ENCODE peak calls at places on chromosome 7, in four cellular contexts. I, W, D and L are unnamed samples.

GRCh38 chr7:55325371-55325792 is 39.8 kb upstream of the LANCL2 start:
- DNase-seq in D (no peak), I (no peak), W (peak), L (peak)

GRCh38 chr7:41319601-41320000 is 383.3 kb downstream of the INHBA start:
- DNase-seq in I (no peak), D (no peak), W (no peak), L (no peak)

GRCh38 chr7:80346704-80347103 is 165.2 kb downstream of the GNAT3 start:
- DNase-seq in I (no peak), D (no peak), W (no peak), L (no peak)

GRCh38 chr7:7709263-7709662 is 9.1 kb downstream of the RPA3 start:
- DNase-seq in D (no peak), W (no peak), I (no peak), L (no peak)

GRCh38 chr7:29163854-29164253 is 17.5 kb upstream of the CPVL start:
- DNase-seq in W (no peak), I (no peak), D (no peak), L (no peak)

GRCh38 chr7:30395676-30396075 is 82.9 kb downstream of the NOD1 start:
- DNase-seq in D (no peak), W (no peak), I (no peak), L (no peak)

GRCh38 chr7:130458256-130458655 is 17.4 kb upstream of the CEP41 start:
- DNase-seq in I (no peak), W (no peak), D (no peak), L (no peak)

GRCh38 chr7:54888067-54888735 is 129.2 kb upstream of the SEC61G start:
- DNase-seq in W (no peak), D (no peak), I (no peak), L (peak)

GRCh38 chr7:129951076-129952011 is 1.4 kb downstream of the UBE2H start:
- DNase-seq in D (no peak), I (no peak), W (no peak), L (no peak)

GRCh38 chr7:80661729-80662128 is 23.3 kb downstream of the CD36 start:
- DNase-seq in W (no peak), D (no peak), I (no peak), L (no peak)

GRCh38 chr7:43470110-43470509 is 112.8 kb upstream of the STK17A start:
- DNase-seq in W (no peak), D (no peak), I (no peak), L (no peak)

GRCh38 chr7:107318523-107319160 is 149.8 kb downstream of the HBP1 start:
- DNase-seq in D (no peak), I (no peak), W (no peak), L (no peak)

GRCh38 chr7:107712906-107713305 is 31.0 kb upstream of the CBLL1 start:
- DNase-seq in I (no peak), D (no peak), W (no peak), L (no peak)

GRCh38 chr7:134422646-134423045 is 36.3 kb downstream of the AKR1B1 start:
- DNase-seq in W (no peak), I (peak), D (no peak), L (no peak)

GRCh38 chr7:139915301-139915863 is 86.3 kb downstream of the TBXAS1 start:
- DNase-seq in W (peak), I (no peak), D (peak), L (peak)

GRCh38 chr7:134834689-134835462 is 55.4 kb downstream of the CALD1 start:
- DNase-seq in I (no peak), W (no peak), D (no peak), L (no peak)

GRCh38 chr7:156780724-156781455 is 112.1 kb downstream of the LMBR1 start:
- DNase-seq in D (peak), W (no peak), I (no peak), L (no peak)

GRCh38 chr7:46145412-46145811 is 224.3 kb upstream of the IGFBP3 start:
- DNase-seq in I (peak), D (no peak), W (peak), L (peak)

GRCh38 chr7:47034180-47034579 is 547.7 kb downstream of the TNS3 start:
- DNase-seq in I (no peak), D (no peak), W (no peak), L (no peak)

GRCh38 chr7:39464350-39465054 is 101.7 kb upstream of the YAE1 start:
- DNase-seq in W (no peak), D (no peak), I (no peak), L (no peak)

GRCh38 chr7:28956608-28957063 is 1.5 kb downstream of the TRIL start:
- DNase-seq in I (peak), D (no peak), W (no peak), L (peak)

GRCh38 chr7:47622946-47623640 is 41.2 kb upstream of the TNS3 start:
- DNase-seq in I (no peak), W (peak), D (no peak), L (peak)

GRCh38 chr7:17060051-17060450 is 178.3 kb upstream of the AGR3 start:
- DNase-seq in D (no peak), W (no peak), I (no peak), L (no peak)

GRCh38 chr7:132276986-132277716 is 299.1 kb downstream of the PLXNA4 start:
- DNase-seq in W (no peak), D (no peak), I (peak), L (peak)

GRCh38 chr7:91228927-91229326 is 35.3 kb upstream of the FZD1 start:
- DNase-seq in I (no peak), W (no peak), D (no peak), L (no peak)

GRCh38 chr7:195830-196128 is 3.4 kb downstream of the FAM20C start:
- DNase-seq in D (no peak), W (no peak), I (no peak), L (no peak)
- H3K4me3 ChIP-seq in D (no peak), W (peak), I (no peak), L (no peak)

GRCh38 chr7:6382797-6383196 is 65.0 kb downstream of the DAGLB start:
- DNase-seq in W (no peak), I (no peak), D (no peak), L (no peak)

GRCh38 chr7:6386779-6387178 is 61.0 kb downstream of the DAGLB start:
- DNase-seq in W (no peak), I (no peak), D (no peak), L (no peak)

GRCh38 chr7:6385909-6386560 is 61.7 kb downstream of the DAGLB start:
- DNase-seq in I (no peak), W (no peak), D (no peak), L (no peak)

GRCh38 chr7:6384327-6384726 is 63.4 kb downstream of the DAGLB start:
- DNase-seq in W (no peak), I (no peak), D (no peak), L (no peak)

DNA sequence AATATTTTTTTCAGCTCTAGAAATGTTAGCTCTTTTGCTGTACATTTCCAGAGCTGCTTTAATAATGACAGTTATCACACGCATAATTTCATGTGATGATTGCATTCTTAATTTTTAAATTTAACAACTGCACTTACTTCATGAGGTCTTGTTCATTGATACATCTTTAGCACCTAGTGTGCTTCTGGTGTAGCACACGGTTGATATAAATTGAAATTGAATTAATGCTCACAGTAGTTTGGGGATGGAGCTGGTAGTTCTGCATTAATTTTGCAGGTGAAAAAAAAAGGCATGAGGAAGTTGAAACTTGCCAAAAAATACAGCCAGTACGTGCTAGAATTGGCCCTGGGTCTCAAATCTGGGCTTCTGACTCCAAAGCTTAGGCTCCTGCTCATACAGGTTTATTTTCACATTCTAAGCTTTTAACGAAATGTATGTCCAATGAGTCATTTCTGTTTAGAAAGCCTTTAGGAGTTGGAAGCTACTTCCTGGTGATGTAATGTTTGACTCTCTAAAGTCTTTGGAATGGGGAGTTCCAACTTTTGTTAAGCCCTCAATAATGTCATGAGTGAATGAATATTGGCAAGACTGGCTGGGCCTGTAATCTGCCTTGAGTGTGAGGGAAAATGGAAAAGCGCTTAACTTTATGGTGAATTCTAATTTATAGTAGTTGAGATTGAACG is 62.5 kb downstream of the DAGLB start:
- DNase-seq in W (peak), D (no peak), I (peak), L (peak)
- H3K4me3 ChIP-seq in W (no peak), D (no peak), I (peak), L (no peak)

DNA sequence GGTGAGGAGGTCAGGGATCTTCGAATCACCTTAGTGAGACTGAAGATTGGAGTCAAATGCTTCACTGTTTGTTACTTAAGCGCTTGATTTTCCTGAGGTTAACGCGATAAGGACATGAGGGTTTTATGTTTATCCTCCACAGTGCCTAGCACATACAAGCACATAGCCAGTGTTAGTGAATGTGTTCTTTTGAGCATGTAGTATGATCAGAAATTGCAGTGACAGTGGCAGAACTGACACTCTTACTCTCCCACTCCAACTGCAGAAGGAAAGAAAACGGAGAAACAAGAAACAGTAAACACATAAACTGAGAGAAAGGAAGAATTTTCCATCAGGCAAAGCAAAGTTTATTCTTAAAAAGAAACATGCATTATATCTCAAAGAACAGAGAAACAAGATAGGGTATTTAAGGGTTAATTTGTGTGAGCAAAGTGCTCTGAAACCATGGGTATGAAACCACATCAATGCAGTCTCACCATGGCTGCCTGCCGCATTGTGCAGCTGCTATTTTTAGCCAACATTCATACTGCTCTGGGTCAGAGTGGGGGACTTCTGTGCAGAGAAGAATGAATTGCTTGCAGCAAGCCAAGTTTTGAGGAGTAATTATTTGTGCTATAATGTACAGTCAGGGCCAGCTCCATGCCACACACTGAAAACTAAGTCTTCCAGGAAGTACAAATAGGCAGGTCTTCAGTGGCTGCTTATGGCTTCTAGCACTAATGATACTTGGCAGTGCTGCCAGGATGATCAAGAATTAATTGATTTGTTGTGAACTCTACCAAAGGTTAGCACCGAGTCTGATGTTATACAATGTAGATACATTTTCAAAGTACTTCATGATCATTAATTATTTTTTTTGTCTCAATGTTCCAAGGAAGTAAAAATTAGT is 152.0 kb downstream of the MACC1 start:
- DNase-seq in W (peak), D (no peak), I (no peak), L (peak)
- H3K4me3 ChIP-seq in W (no peak), D (no peak), I (no peak), L (no peak)

DNA sequence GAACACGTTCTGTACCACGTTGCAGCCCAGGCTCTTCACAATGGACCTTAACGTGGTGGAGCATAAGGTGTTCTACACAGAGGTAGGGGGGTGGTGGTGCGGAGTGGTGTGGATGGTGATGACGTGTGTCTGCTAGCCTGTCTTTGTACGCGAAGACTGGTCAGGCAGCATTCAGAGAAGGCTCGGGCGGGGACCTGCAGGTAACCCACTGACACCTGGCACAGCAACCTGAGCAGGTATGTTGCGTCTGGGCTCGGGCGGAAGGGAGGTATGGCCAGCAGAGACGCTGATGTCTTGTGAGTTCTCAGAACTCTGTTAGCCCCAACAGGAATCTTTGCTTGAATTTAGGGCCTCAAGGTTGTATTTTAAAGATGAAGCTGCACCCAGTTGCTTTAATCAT is 55.0 kb downstream of the TRRAP start:
- DNase-seq in I (no peak), W (no peak), D (no peak), L (no peak)
- H3K4me3 ChIP-seq in I (no peak), W (no peak), D (no peak), L (no peak)

DNA sequence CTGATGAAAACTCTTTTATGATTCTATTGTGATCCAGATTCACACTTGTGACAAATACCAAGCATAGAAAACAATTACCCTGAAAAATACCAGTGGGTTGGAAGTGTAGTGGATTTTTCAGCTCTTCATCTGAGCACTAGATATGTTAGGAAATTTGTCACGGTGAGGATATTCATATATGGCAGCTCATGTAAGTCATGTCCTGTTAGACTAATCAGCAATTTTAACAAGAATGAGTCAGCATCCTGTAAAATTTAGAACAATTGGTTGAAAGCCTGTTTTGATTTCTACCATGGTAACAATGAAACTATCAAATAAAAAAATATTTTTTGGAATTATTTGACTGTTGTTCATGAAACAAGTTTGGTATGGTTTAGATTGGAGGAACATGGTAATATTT is 334.3 kb downstream of the CACNA2D1 start:
- DNase-seq in D (no peak), W (no peak), I (no peak), L (no peak)
- H3K4me3 ChIP-seq in D (no peak), W (no peak), I (no peak), L (no peak)

GRCh38 chr7:36736827-36737211 is 12.5 kb upstream of the AOAH start:
- DNase-seq in W (no peak), D (peak), I (no peak), L (no peak)
- H3K4me3 ChIP-seq in W (no peak), D (no peak), I (no peak), L (no peak)